ENCODE peak calls at places on chromosome 19, in nine cellular contexts. K, J, P, L, S, W, H, D and R are unnamed samples.
A peak's percentile ranks its signal among the peaks of the same experiment; 100 is the strongest.

GRCh38 chr19:4839192-4839591 is 7.7 kb upstream of the TICAM1 start:
- DNase-seq in W (no peak), H (no peak), L (no peak), J (no peak), K (no peak), P (no peak), S (no peak), D (no peak), R (no peak)

GRCh38 chr19:39428309-39429112 is 7.2 kb downstream of the RPS16 start:
- DNase-seq in W (peak; percentile 96), D (no peak), L (peak; percentile 88), J (peak; percentile 86), H (peak; percentile 67), K (peak; percentile 86), S (no peak), P (peak; percentile 88), R (no peak)

GRCh38 chr19:17503240-17503639 is 8.2 kb upstream of the PGLS start:
- DNase-seq in D (no peak), L (no peak), P (no peak), J (no peak), K (no peak), S (no peak), W (no peak), H (no peak), R (no peak)

GRCh38 chr19:46042252-46042883 is 1.6 kb upstream of the IGFL4 start:
- DNase-seq in P (no peak), H (no peak), L (no peak), S (no peak), W (no peak), D (no peak), J (no peak), K (no peak), R (no peak)

GRCh38 chr19:3710265-3710812 is 2.2 kb downstream of the TJP3 start:
- DNase-seq in K (peak; percentile 77), W (peak; percentile 43), L (peak; percentile 65), J (peak; percentile 88), D (no peak), P (peak; percentile 91), H (peak; percentile 40), S (no peak), R (peak; percentile 74)

GRCh38 chr19:38662508-38663155 is 15.2 kb downstream of the ACTN4 start:
- DNase-seq in H (no peak), J (no peak), D (no peak), S (no peak), L (no peak), P (no peak), W (no peak), K (no peak), R (no peak)

GRCh38 chr19:8585894-8586750 is 8.9 kb upstream of the MYO1F start:
- DNase-seq in P (no peak), K (no peak), D (no peak), W (no peak), H (no peak), J (no peak), L (peak; percentile 99), S (peak; percentile 54), R (no peak)

GRCh38 chr19:33241530-33242101 is 16.0 kb upstream of the SLC7A10 start:
- DNase-seq in J (peak; percentile 69), K (no peak), S (peak; percentile 18), L (peak; percentile 72), P (no peak), W (no peak), D (no peak), H (peak; percentile 28), R (no peak)

GRCh38 chr19:14561249-14561648 is 10.6 kb downstream of the NDUFB7 start:
- DNase-seq in H (no peak), D (no peak), P (no peak), K (no peak), J (no peak), S (no peak), L (no peak), W (no peak), R (no peak)

GRCh38 chr19:4304509-4305252 is at the start of gene FSD1:
- DNase-seq in K (no peak), L (peak; percentile 95), P (no peak), J (no peak), W (peak; percentile 40), S (peak; percentile 42), H (no peak), D (no peak), R (no peak)

GRCh38 chr19:33675501-33676124 is 53.9 kb downstream of the CHST8 start:
- DNase-seq in K (peak; percentile 31), J (peak; percentile 19), D (no peak), S (no peak), W (no peak), H (no peak), P (peak; percentile 28), L (no peak), R (no peak)

GRCh38 chr19:6754653-6755463 is 12.4 kb downstream of the SH2D3A start:
- DNase-seq in K (no peak), S (no peak), H (no peak), L (no peak), D (no peak), P (no peak), W (no peak), J (peak; percentile 7), R (no peak)

GRCh38 chr19:48506138-48506733 is 5.4 kb downstream of the LMTK3 start:
- DNase-seq in D (no peak), P (no peak), K (no peak), J (no peak), H (no peak), W (peak; percentile 47), S (no peak), L (no peak), R (no peak)

GRCh38 chr19:39966617-39967016 is 4.3 kb upstream of the PSMC4 start:
- DNase-seq in S (no peak), K (no peak), L (no peak), H (no peak), W (no peak), D (no peak), P (no peak), J (no peak), R (no peak)

GRCh38 chr19:8093740-8094139 is 41.2 kb downstream of the CCL25 start:
- DNase-seq in W (no peak), L (no peak), S (no peak), D (no peak), P (no peak), J (no peak), K (no peak), H (no peak), R (no peak)

GRCh38 chr19:14496849-14497346 is 971 bp upstream of the GIPC1 start:
- DNase-seq in H (no peak), J (no peak), P (no peak), S (no peak), L (no peak), D (no peak), K (no peak), W (no peak), R (no peak)

GRCh38 chr19:47495478-47496372 is 11.7 kb upstream of the KPTN start:
- DNase-seq in H (no peak), K (no peak), J (peak; percentile 20), W (no peak), P (no peak), S (no peak), D (no peak), L (no peak), R (no peak)

DNA sequence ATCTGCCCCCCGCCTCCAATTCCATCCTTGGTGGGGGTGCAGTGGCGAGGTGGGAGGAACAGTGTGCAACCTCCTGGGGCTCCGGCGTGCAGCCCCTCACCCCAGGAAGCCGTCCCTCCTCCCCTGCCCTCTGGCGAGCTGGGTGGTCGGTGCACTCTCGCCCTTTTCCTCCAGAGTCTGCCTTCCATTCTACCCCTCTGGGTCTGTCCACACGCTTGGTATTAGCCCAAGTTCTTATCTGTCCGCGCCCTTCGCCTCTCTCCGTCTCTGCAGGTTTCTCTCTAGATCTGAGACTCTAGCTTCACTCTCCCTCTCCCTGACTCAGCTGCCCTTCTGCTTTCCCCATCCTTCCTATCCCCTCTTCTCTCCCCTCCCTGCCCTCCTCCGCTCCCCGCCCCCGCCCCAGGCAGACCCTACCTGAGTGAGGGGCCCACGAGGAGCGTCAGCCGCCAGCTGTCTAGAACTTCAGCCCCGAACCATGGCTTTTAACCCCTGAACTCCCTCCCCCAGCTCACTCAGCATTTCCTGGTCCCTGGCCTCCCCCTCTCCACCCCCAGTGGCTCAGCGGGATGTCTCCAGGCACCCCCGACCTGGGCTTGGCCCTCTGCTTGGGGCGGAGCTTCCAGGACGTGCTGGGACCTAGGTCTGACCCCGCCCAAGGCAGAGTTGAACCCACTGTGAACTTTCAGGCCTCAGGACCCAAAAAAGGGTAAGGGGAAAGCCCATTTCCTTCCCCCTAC is 499 bp upstream of the KLK13 start:
- DNase-seq in K (no peak), P (no peak), J (no peak), D (no peak), L (peak; percentile 68), H (no peak), S (no peak), W (no peak), R (no peak)
- H3K27ac ChIP-seq in K (no peak overlapping the region), P (no peak overlapping the region), J (no peak overlapping the region), D (no peak overlapping the region), L (no peak overlapping the region), H (no peak overlapping the region), S (no peak overlapping the region), W (no peak overlapping the region), R (peak overlapping the region; percentile 8)

DNA sequence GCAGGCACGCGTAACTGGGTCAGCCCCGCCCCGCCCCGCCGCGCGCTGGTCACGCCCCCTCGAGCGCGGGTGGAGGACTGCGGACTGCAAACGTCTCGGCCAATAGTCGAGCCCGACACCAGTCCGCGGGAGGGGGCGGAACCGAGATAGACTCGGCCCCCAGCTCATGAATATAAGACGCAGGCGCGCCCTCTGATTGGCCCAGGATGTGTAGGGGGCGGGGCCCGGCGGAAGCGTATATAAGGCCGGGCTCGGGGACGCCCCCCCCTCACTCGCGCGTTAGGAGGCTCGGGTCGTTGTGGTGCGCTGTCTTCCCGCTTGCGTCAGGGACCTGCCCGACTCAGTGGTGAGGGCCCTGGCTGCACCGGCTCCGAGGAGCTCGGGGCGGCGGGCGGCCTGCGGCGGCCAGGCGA is at the start of gene CIRBP:
- DNase-seq in D (peak; percentile 100), K (peak; percentile 100), L (peak; percentile 97), S (peak; percentile 100), J (peak; percentile 100), W (peak; percentile 98), P (peak; percentile 100), H (peak; percentile 100), R (peak; percentile 100)
- TF ChIP-seq POLR2A in D (peak; percentile 99), K (peak; percentile 99), L (peak; percentile 100), S (peak; percentile 96), J (peak; percentile 99), W (peak; percentile 99), P (peak; percentile 95), H (peak; percentile 94), R (peak; percentile 97)

DNA sequence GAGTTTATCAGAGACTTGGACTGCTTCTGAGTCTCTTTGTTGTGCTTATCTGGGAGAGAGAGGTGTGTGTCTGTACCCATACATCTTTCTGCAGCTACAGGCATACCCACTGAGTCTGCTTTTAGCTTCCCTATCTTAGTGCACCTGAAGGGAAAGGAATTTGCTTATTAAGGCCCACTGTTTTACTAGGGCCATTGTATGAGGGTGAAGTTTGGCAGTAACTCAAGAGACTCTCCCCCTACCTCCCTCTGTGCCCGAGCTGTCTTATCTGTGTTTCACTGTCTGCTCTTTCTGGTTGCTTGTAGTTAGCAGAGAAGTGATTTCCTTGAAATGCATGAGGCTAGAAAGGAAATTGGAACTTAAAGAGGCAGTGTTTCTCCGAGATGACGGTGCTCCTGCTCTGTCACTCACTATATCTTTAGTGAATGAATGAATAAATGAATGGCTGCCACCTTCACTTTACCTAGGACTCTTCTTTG is 678 bp upstream of the CD33 start:
- DNase-seq in H (no peak), J (no peak), P (no peak), W (no peak), S (no peak), D (peak; percentile 62), L (no peak), K (no peak), R (no peak)
- H3K27me3 ChIP-seq in H (no peaks in the 10 kb centered on the region), J (no peaks in the 10 kb centered on the region), P (no peaks in the 10 kb centered on the region), W (no peaks in the 10 kb centered on the region), S (no peaks in the 10 kb centered on the region), D (no peaks in the 10 kb centered on the region), L (no peaks in the 10 kb centered on the region), K (no peaks in the 10 kb centered on the region), R (no peaks in the 10 kb centered on the region)

GRCh38 chr19:52626915-52627314 is 11.2 kb downstream of the ZNF83 start:
- DNase-seq in S (no peak), H (no peak), L (no peak), W (no peak), K (no peak), D (no peak), J (no peak), P (no peak), R (no peak)
- H3K27ac ChIP-seq in S (no peak overlapping the region), H (no peak overlapping the region), L (no peak overlapping the region), W (no peak overlapping the region), K (no peak overlapping the region), D (no peak overlapping the region), J (no peak overlapping the region), P (no peak overlapping the region), R (no peak overlapping the region)